ENCODE peak calls at places on chromosome 16, in eight cellular contexts. O is sigmoid colon, S is tibial nerve, I is breast epithelium, Z is keratinocyte, B is PC-3, D is cardiac muscle cell, C is H1. F is an unnamed sample. For H3K4me1 and H3K9me3, the result is how much of the 10 kb centered on the place peaks cover.

GRCh38 chr16:50472472-50472871 is 75.7 kb upstream of the NKD1 start:
- DNase-seq in O (no peak), S (no peak), I (no peak), Z (no peak), B (no peak), D (no peak), C (no peak), F (no peak)

GRCh38 chr16:13112639-13113038 is 211.2 kb downstream of the SHISA9 start:
- DNase-seq in O (no peak), S (no peak), I (no peak), Z (no peak), B (no peak), D (no peak), C (no peak), F (peak)

GRCh38 chr16:54194008-54194731 is 92.4 kb downstream of the IRX3 start:
- DNase-seq in O (peak), S (peak), I (peak), Z (peak), B (no peak), D (peak), C (no peak), F (peak)

GRCh38 chr16:85563515-85564276 is 49.4 kb upstream of the GSE1 start:
- DNase-seq in O (peak), S (peak), I (no peak), Z (no peak), B (peak), D (no peak), C (no peak), F (no peak)

GRCh38 chr16:5509336-5509735 is 411.7 kb upstream of the EEF2KMT start:
- DNase-seq in O (no peak), S (no peak), I (no peak), Z (no peak), B (no peak), D (no peak), C (no peak), F (no peak)

GRCh38 chr16:73062640-73063283 is 14.8 kb upstream of the ZFHX3 start:
- DNase-seq in O (peak), S (no peak), I (no peak), Z (no peak), B (no peak), D (no peak), C (no peak), F (peak)

GRCh38 chr16:18803569-18804462 is 2.5 kb upstream of the ARL6IP1 start:
- DNase-seq in O (no peak), S (no peak), I (no peak), Z (no peak), B (peak), D (no peak), C (no peak), F (no peak)

GRCh38 chr16:46928811-46929210 is 44.6 kb downstream of the GPT2 start:
- DNase-seq in O (no peak), S (no peak), I (no peak), Z (no peak), B (no peak), D (no peak), C (no peak), F (no peak)

GRCh38 chr16:87636050-87636684 is 33.9 kb downstream of the JPH3 start:
- DNase-seq in O (peak), S (peak), I (peak), Z (peak), B (peak), D (peak), C (peak), F (peak)

GRCh38 chr16:52709286-52709685 is 162.3 kb upstream of the TOX3 start:
- DNase-seq in O (no peak), S (no peak), I (no peak), Z (no peak), B (no peak), D (no peak), C (no peak), F (no peak)

GRCh38 chr16:79599256-79599836 is 1.2 kb downstream of the MAF start:
- DNase-seq in O (peak), S (no peak), I (no peak), Z (no peak), B (no peak), D (peak), C (no peak), F (peak)

GRCh38 chr16:72371307-72372081 is 199.5 kb upstream of the PMFBP1 start:
- DNase-seq in O (no peak), S (no peak), I (no peak), Z (no peak), B (no peak), D (peak), C (peak), F (peak)

GRCh38 chr16:19524356-19524865 is 669 bp downstream of the CCP110 start:
- DNase-seq in O (peak), S (no peak), I (no peak), Z (no peak), B (no peak), D (peak), C (no peak), F (no peak)

GRCh38 chr16:27327586-27327915 is 13.8 kb downstream of the IL4R start:
- DNase-seq in O (no peak), S (no peak), I (no peak), Z (no peak), B (no peak), D (no peak), C (no peak), F (no peak)
- H3K4me1 ChIP-seq in O (half or more), S (under half), I (under half), Z (under half), B (under half), D (under half), C (under half), F (under half)

DNA sequence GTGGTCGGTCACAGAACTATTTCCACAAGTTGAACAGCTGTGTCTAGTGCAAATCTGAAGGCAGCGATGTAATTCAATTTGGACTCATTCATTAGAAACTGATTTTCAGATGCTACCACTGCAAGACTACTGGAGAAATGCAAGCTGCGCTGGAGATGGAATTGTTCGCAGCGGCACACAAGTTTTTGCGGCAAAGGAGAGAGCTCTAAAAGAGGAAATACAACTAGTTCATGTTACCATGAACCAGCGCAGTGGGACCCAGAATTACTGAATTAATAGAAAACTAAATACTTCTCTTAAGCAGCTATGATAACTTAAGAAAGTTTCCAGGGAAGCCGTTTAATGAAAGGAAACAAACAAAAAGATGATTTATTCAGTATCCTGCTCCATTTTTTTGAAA is 1.9 kb downstream of the CREBBP start:
- DNase-seq in O (no peak), S (no peak), I (no peak), Z (no peak), B (no peak), D (no peak), C (no peak), F (no peak)
- H3K4me3 ChIP-seq in O (peak), S (peak), I (peak), Z (peak), B (peak), D (peak), C (peak), F (peak)

DNA sequence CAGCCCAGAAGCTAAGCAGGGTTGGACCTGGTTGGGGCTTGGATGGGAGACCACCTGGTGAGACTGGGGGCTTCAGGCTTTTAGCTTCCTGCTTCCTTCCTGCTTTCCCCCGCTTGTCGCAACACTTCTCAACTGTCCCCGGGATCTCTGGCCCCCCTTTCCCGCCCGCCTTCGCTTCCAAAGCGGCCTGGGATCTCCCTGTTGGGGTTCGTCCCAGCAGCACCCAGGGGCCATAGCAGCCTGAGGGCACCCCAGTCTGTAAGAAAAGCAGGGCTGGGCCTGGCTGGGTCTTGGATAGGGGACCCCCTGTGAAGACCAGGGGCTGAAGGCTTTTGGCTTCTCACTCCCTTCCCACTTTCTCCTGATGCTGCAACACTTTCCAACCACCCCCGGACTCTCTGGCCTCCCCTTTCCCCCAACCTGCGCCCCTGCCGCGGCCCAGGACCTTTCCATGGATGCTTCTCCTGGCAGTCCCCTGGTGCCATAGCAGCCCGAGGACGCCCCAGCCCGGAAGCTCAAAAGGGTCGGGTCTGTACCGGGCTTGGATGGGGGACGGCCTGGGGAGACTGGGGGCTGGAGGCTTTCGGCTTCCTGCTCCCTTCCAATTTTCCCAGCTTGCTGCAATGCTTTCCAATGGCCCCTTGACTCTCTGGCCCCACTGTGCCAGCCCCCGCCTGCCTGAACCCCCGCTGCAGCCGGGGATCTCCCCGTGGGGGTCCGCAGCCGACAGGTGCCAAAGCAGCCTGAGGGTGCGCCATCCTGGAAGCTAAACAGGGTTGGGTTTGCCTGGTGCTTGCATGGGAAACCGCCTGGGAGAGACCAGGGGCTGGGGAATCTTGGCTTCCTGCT is 2276.2 kb downstream of the TP53TG3F start:
- DNase-seq in O (no peak), S (no peak), I (no peak), Z (no peak), B (no peak), D (no peak), C (no peak), F (no peak)
- H3K9me3 ChIP-seq in O (under half), S (half or more), I (under half), Z (under half), B (under half), D (under half), C (half or more), F (under half)

DNA sequence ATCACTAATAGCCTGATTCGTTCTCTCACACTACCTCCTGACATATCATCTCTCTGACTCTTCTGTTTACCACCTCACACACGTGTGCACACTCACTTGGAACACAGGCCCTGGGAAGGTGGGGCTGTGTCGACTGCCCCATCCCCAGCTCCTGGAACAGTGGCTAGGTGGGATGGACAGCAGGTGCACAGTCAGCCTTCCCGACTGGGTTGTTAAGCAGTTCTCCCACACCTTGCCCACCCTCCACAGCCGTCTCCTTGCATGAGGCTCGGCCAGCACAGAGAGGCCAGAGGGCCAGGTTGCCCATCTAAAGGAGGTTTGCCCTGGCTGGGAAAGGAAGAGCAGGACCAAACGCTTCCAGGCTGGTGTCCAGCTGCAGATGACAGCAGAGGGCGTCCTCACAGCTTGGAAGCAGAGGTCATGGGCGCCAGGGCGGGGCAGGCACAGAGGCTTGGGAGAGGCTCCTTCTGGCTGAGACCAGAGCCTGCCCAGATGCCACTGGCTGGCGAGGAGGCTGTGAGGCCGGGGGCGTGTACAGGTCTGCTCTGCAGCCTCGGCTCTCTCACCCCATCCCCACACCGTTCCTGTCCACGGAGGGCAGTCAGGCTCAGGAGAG is 92.8 kb downstream of the AMFR start:
- DNase-seq in O (no peak), S (peak), I (no peak), Z (no peak), B (peak), D (peak), C (no peak), F (peak)
- H3K4me1 ChIP-seq in O (under half), S (under half), I (under half), Z (under half), B (under half), D (under half), C (under half), F (under half)

DNA sequence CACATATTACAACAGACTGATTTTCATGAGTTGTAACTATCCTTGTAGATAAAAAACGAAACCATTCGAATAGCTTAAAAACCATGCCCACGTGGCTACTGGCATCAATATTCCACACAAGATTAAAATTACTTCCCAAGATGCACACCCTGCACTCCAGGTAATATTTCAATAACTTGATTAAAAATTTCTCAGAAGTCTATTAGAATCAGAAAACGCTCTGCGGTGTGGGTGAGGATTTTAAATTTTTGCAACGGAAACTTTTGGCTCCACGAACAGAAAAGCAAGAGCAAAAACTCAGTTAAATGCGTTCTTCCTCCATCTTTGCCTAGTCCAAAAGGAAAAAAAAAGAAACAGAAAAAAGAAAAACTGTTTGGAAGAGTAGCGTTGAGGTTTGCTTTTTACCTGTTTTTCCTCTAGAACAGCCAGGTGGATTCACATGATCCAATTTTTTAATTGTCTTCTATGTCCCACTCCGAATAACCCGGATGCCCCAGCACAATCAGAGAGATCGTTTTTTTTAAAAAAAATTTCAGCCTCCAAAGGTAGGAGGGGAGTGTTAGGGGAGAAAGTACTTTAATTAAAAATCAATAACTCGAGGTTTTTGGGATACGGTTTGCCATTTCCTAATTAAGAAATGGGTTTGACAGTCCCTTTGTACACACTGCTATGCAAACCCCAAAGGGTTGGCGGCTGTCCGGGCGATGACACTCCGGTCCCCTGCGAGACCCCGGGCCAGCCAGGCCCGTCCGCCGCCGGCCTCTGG is 738 bp upstream of the NFAT5 start:
- DNase-seq in O (no peak), S (no peak), I (no peak), Z (no peak), B (no peak), D (no peak), C (no peak), F (no peak)
- H3K4me3 ChIP-seq in O (peak), S (peak), I (peak), Z (peak), B (peak), D (peak), C (peak), F (peak)

GRCh38 chr16:3306078-3306477 is 781 bp downstream of the ZNF75A start:
- DNase-seq in O (no peak), S (no peak), I (no peak), Z (no peak), B (no peak), D (no peak), C (no peak), F (no peak)

GRCh38 chr16:3317315-3317999 is 12.2 kb downstream of the ZNF75A start:
- DNase-seq in O (no peak), S (no peak), I (no peak), Z (no peak), B (no peak), D (no peak), C (no peak), F (no peak)

GRCh38 chr16:3311496-3311895 is 6.2 kb downstream of the ZNF75A start:
- DNase-seq in O (no peak), S (no peak), I (no peak), Z (no peak), B (no peak), D (no peak), C (no peak), F (no peak)
- H3K9me3 ChIP-seq in O (half or more), S (half or more), I (half or more), Z (under half), B (under half), D (under half), C (half or more), F (under half)

GRCh38 chr16:10669791-10670190 is 24.9 kb downstream of the TEKT5 start:
- DNase-seq in O (no peak), S (no peak), I (no peak), Z (no peak), B (no peak), D (no peak), C (no peak), F (no peak)
- H3K4me1 ChIP-seq in O (under half), S (under half), I (under half), Z (under half), B (under half), D (under half), C (under half), F (under half)

GRCh38 chr16:69727916-69728270 is 1.5 kb upstream of the NQO1 start:
- DNase-seq in O (no peak), S (no peak), I (peak), Z (no peak), B (peak), D (no peak), C (no peak), F (no peak)

GRCh38 chr16:69726313-69727060 is at the start of gene NQO1:
- DNase-seq in O (peak), S (peak), I (peak), Z (peak), B (peak), D (peak), C (peak), F (peak)

GRCh38 chr16:69724414-69724873 is 1.9 kb downstream of the NQO1 start:
- DNase-seq in O (no peak), S (no peak), I (no peak), Z (no peak), B (no peak), D (no peak), C (no peak), F (no peak)

GRCh38 chr16:69725480-69726312 is 664 bp downstream of the NQO1 start:
- DNase-seq in O (no peak), S (no peak), I (no peak), Z (no peak), B (no peak), D (no peak), C (no peak), F (no peak)

DNA sequence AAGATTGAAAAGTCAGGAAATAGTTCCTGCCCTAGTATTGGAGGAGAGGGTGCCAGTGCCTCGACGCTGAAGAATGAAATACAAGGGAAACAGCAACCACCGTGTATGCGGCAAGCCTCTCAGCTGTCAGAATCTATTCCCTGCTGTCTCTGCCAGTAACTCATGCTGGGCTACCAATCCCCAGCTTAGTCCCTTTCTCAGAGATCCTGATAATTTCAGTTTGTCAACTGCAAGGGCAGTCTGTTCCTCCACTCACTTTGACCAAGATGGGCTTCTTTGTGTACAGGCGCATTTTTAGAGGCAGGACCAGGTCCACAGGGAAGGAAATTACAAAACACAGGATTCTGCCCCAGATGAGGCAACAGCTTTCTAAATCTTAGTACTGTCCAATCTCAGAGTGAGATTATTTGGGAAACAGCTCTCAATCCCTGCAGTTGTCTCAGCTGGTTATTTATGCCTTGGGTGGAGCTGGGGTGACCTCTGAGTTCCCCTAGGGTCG is 1.3 kb downstream of the NQO1 start:
- DNase-seq in O (no peak), S (no peak), I (no peak), Z (no peak), B (no peak), D (no peak), C (no peak), F (no peak)
- H3K4me3 ChIP-seq in O (no peak), S (no peak), I (peak), Z (peak), B (peak), D (no peak), C (no peak), F (no peak)